ENCODE peak calls at places on chromosomes 1 and 21, in ten cellular contexts. A, V, W, Q, P, R, B, E, S and F are unnamed samples.

GRCh38 chr1:236307437-236307836 is 25.7 kb upstream of the ERO1B start:
- DNase-seq in A (no peak), V (no peak), W (no peak), Q (no peak), P (no peak), R (no peak), B (no peak), E (peak), S (no peak), F (no peak)

GRCh38 chr1:60874703-60875102 is 207.7 kb upstream of the NFIA start:
- DNase-seq in A (no peak), V (no peak), W (peak), Q (no peak), P (no peak), R (no peak), B (no peak), E (no peak), S (peak), F (peak)

GRCh38 chr1:52658795-52659194 is 25.8 kb downstream of the SHISAL2A start:
- DNase-seq in A (no peak), V (no peak), W (no peak), Q (no peak), P (no peak), R (peak), B (no peak), E (no peak), S (peak), F (no peak)

GRCh38 chr21:35635261-35635660 is 425.1 kb downstream of the SETD4 start:
- DNase-seq in A (no peak), V (no peak), W (peak), Q (no peak), P (no peak), R (no peak), B (no peak), E (no peak), S (peak), F (no peak)

GRCh38 chr1:17684810-17685209 is 70.3 kb upstream of the ACTL8 start:
- DNase-seq in A (no peak), V (no peak), W (no peak), Q (no peak), P (no peak), R (no peak), B (no peak), E (peak), S (no peak), F (no peak)

GRCh38 chr1:6098303-6099215 is 52.9 kb downstream of the KCNAB2 start:
- DNase-seq in A (no peak), V (peak), W (peak), Q (no peak), P (no peak), R (no peak), B (no peak), E (no peak), S (no peak), F (no peak)

GRCh38 chr21:36641886-36642285 is 57.0 kb upstream of the SIM2 start:
- DNase-seq in A (no peak), V (no peak), W (no peak), Q (no peak), P (no peak), R (no peak), B (no peak), E (no peak), S (no peak), F (no peak)

GRCh38 chr21:44911384-44912157 is 9.1 kb downstream of the ITGB2 start:
- DNase-seq in A (peak), V (peak), W (no peak), Q (peak), P (peak), R (no peak), B (no peak), E (no peak), S (peak), F (no peak)

GRCh38 chr1:101147381-101147780 is 89.4 kb upstream of the S1PR1 start:
- DNase-seq in A (no peak), V (no peak), W (no peak), Q (no peak), P (no peak), R (no peak), B (no peak), E (no peak), S (no peak), F (no peak)

GRCh38 chr1:2111674-2112035 is 61.4 kb downstream of the PRKCZ start:
- DNase-seq in A (no peak), V (no peak), W (no peak), Q (no peak), P (no peak), R (no peak), B (no peak), E (no peak), S (no peak), F (no peak)

GRCh38 chr1:8408151-8408839 is 90.4 kb downstream of the SLC45A1 start:
- DNase-seq in A (peak), V (peak), W (peak), Q (no peak), P (peak), R (peak), B (no peak), E (peak), S (no peak), F (peak)

GRCh38 chr1:162349635-162350330 is 26.9 kb downstream of the SPATA46 start:
- DNase-seq in A (no peak), V (no peak), W (peak), Q (no peak), P (no peak), R (no peak), B (peak), E (no peak), S (peak), F (no peak)

GRCh38 chr1:54846716-54847284 is 40.2 kb downstream of the DHCR24 start:
- DNase-seq in A (peak), V (no peak), W (no peak), Q (no peak), P (no peak), R (no peak), B (no peak), E (no peak), S (no peak), F (no peak)

GRCh38 chr21:17688912-17689874 is 76.5 kb upstream of the BTG3 start:
- DNase-seq in A (no peak), V (peak), W (no peak), Q (no peak), P (peak), R (no peak), B (no peak), E (no peak), S (peak), F (peak)

GRCh38 chr21:27759091-27759659 is 792.3 kb upstream of the ADAMTS5 start:
- DNase-seq in A (no peak), V (no peak), W (peak), Q (no peak), P (peak), R (no peak), B (no peak), E (peak), S (no peak), F (no peak)

GRCh38 chr21:15015622-15016471 is 49.0 kb downstream of the NRIP1 start:
- DNase-seq in A (no peak), V (no peak), W (peak), Q (no peak), P (no peak), R (no peak), B (peak), E (no peak), S (peak), F (no peak)

GRCh38 chr21:35136586-35137254 is 87.6 kb upstream of the RUNX1 start:
- DNase-seq in A (no peak), V (no peak), W (peak), Q (no peak), P (peak), R (no peak), B (peak), E (no peak), S (peak), F (no peak)

GRCh38 chr1:3454811-3455618 is 550 bp downstream of the ARHGEF16 start:
- DNase-seq in A (no peak), V (no peak), W (no peak), Q (no peak), P (peak), R (no peak), B (no peak), E (peak), S (no peak), F (no peak)
- H3K4me3 ChIP-seq in A (peak), V (peak), W (no peak), Q (peak), P (peak), R (peak), B (peak), E (peak), S (peak), F (peak)

DNA sequence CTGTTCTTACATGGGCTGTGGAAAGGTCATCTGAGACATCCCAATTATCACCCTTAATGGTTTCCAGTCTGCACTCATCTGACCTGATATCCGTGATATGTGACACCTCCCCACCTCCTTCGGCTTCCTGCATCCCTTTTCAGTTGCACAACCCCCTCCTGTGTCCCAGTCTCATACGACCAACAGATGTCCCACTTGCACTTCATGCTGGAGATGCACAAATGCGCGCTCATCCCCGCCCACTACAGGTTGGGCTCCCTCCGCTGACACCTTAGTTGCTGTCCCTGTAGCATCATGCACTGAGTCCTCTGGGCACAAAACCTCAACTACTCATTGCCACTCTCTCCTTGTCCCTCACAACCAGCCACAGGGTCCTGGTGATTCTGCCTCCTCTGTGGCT is 94.4 kb downstream of the MIS18A start:
- DNase-seq in A (no peak), V (no peak), W (no peak), Q (no peak), P (no peak), R (no peak), B (no peak), E (no peak), S (no peak), F (no peak)
- TF ChIP-seq CTCF in A (no peak), V (no peak), W (no peak), Q (no peak), P (no peak), R (no peak), B (no peak), E (no peak), S (no peak), F (no peak)

DNA sequence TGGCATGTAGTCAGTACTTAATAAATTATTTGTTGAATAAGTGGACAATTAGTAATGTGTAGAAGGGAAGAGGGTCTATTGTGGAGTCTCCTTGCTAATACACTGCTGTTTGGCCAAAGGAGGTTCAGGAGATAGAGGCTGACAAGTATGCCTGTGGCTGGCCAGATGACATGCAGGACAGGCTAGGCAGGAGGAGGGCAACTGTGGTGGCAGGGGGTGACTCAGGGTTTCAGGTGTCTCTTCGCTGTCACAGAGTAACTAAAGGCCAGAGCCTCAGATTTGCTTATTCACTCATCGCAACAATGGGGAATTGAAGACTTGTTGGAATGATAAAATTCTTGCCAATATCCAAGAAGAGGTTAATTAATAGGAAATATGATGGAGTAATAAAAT is 33.1 kb downstream of the THRAP3 start:
- DNase-seq in A (no peak), V (no peak), W (no peak), Q (no peak), P (no peak), R (peak), B (no peak), E (no peak), S (peak), F (no peak)
- H3K4me3 ChIP-seq in A (no peak), V (no peak), W (no peak), Q (no peak), P (no peak), R (no peak), B (no peak), E (no peak), S (no peak), F (no peak)

GRCh38 chr1:155175927-155176371 is 2.3 kb downstream of the TRIM46 start:
- DNase-seq in A (peak), V (no peak), W (no peak), Q (no peak), P (peak), R (no peak), B (no peak), E (no peak), S (no peak), F (no peak)
- TF ChIP-seq CTCF in A (no peak), V (no peak), W (no peak), Q (no peak), P (no peak), R (no peak), B (no peak), E (no peak), S (peak), F (peak)

GRCh38 chr1:37473431-37474050 is 839 bp upstream of the ZC3H12A start:
- DNase-seq in A (no peak), V (no peak), W (peak), Q (no peak), P (peak), R (no peak), B (no peak), E (no peak), S (no peak), F (no peak)
- H3K4me3 ChIP-seq in A (peak), V (peak), W (peak), Q (peak), P (peak), R (peak), B (peak), E (peak), S (peak), F (peak)

GRCh38 chr1:29055160-29055559 is 68.5 kb downstream of the TMEM200B start:
- DNase-seq in A (no peak), V (no peak), W (no peak), Q (no peak), P (no peak), R (no peak), B (no peak), E (no peak), S (no peak), F (no peak)

GRCh38 chr1:29056256-29056655 is 67.4 kb downstream of the TMEM200B start:
- DNase-seq in A (no peak), V (no peak), W (no peak), Q (no peak), P (no peak), R (no peak), B (no peak), E (no peak), S (no peak), F (no peak)

GRCh38 chr1:29050141-29050540 is 73.6 kb downstream of the TMEM200B start:
- DNase-seq in A (no peak), V (no peak), W (no peak), Q (no peak), P (no peak), R (no peak), B (no peak), E (no peak), S (no peak), F (peak)

GRCh38 chr1:29052100-29052499 is 71.6 kb downstream of the TMEM200B start:
- DNase-seq in A (no peak), V (no peak), W (peak), Q (no peak), P (no peak), R (no peak), B (no peak), E (no peak), S (no peak), F (no peak)

DNA sequence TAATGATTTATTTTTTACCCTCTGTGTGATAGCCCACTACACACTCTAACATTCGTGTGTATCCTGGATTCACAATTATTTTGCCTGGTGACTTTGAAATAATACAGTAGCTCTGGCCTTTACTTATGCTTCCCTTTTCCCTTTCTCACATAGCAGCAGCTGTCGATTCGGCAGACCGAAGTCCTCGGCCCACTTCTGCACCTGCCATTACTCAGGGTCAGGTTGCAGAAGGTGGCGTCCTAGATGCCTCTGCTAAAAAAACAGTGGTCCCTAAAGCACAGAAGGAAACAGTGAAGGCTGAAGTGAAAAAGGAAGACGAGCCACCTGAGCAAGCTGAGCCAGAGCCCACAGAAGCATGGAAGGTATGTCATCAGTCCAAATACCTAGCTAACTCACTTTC is 70.8 kb downstream of the TMEM200B start:
- DNase-seq in A (no peak), V (no peak), W (no peak), Q (no peak), P (no peak), R (no peak), B (no peak), E (no peak), S (no peak), F (no peak)
- TF ChIP-seq CTCF in A (no peak), V (no peak), W (no peak), Q (no peak), P (no peak), R (no peak), B (no peak), E (no peak), S (no peak), F (no peak)

DNA sequence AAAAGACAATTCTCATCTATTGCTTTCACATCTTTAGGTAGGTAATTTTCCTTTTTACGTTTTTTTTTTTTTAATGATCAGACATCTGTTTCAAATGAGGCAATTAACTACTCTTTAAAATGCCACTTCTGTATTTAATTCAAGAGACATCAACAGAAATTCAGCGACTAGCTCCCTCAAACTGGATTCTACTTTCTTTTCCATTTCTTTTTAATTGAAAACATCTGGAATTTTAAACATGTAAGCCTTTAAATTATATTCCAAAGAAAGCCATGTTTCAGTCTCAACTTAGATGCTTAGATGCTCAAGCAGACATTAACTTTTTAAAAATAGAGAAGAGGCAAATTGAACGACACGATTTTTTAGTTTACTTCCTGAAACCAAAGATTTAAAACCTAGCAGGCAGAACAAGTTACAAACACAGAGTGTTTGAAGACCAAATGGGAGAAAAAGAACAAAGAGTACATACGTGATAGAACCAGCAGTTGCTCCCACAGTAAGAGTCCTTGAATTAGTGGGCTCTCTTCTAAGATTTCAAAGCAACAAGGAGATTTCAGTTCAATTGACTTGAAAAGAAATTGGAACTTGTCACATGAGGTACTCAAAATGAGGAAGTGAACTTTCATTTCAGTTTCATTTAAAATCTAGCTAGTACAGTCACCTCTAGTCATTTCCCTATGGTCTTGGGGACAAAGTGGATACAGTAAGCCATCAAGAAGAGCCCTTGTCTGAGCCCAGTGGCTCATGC is at the start of gene CTSS:
- DNase-seq in A (no peak), V (no peak), W (peak), Q (no peak), P (no peak), R (no peak), B (no peak), E (no peak), S (peak), F (no peak)
- H3K4me3 ChIP-seq in A (peak), V (no peak), W (no peak), Q (peak), P (peak), R (peak), B (peak), E (no peak), S (no peak), F (no peak)